ENCODE peak calls at places on chromosomes 12 and 14, in seven cellular contexts. X, O, V, J, L, H and K are unnamed samples.

GRCh38 chr14:100645200-100645985 is 58.2 kb upstream of the BEGAIN start:
- DNase-seq in V (peak), L (peak), H (peak), X (peak), J (no peak), O (peak), K (peak)

GRCh38 chr14:23578560-23579310 is at the start of gene JPH4:
- DNase-seq in V (no peak), H (no peak), L (no peak), O (no peak), J (no peak), X (no peak), K (no peak)

GRCh38 chr14:36967892-36968555 is 204.4 kb downstream of the SLC25A21 start:
- DNase-seq in X (no peak), L (no peak), H (no peak), V (no peak), J (no peak), O (no peak), K (no peak)

GRCh38 chr12:126362490-126362889 is 1297.3 kb downstream of the AACS start:
- DNase-seq in H (no peak), V (no peak), O (peak), L (no peak), X (no peak), J (no peak), K (no peak)

GRCh38 chr14:52862652-52863338 is 71.4 kb upstream of the GNPNAT1 start:
- DNase-seq in O (no peak), L (no peak), X (no peak), H (no peak), V (no peak), J (no peak), K (no peak)

GRCh38 chr12:7935464-7935772 is 569 bp downstream of the SLC2A3 start:
- DNase-seq in O (peak), H (no peak), J (no peak), X (no peak), L (no peak), V (no peak), K (no peak)

GRCh38 chr12:67958187-67958586 is 31.1 kb upstream of the IFNG-AS1 start:
- DNase-seq in J (no peak), H (no peak), O (no peak), V (no peak), X (no peak), L (no peak), K (no peak)

GRCh38 chr14:22996823-22997301 is 13.1 kb downstream of the C14orf93 start:
- DNase-seq in J (no peak), O (no peak), L (no peak), X (no peak), V (no peak), H (no peak), K (no peak)

GRCh38 chr14:75711134-75711795 is 50.2 kb downstream of the TTLL5 start:
- DNase-seq in H (no peak), J (no peak), V (peak), X (peak), L (no peak), O (peak), K (no peak)

GRCh38 chr12:124259168-124260066 is 35.5 kb upstream of the RFLNA start:
- DNase-seq in X (no peak), V (no peak), L (no peak), H (no peak), O (no peak), J (no peak), K (no peak)

GRCh38 chr12:107484219-107484618 is 201.4 kb upstream of the PWP1 start:
- DNase-seq in V (no peak), H (no peak), O (no peak), L (no peak), J (no peak), X (no peak), K (no peak)

GRCh38 chr12:98399532-98399931 is 115.9 kb upstream of the TMPO start:
- DNase-seq in H (no peak), J (no peak), O (peak), L (no peak), V (no peak), X (peak), K (peak)

GRCh38 chr12:5022465-5023061 is 21.1 kb upstream of the KCNA5 start:
- DNase-seq in V (peak), L (no peak), J (peak), H (no peak), O (peak), X (peak), K (peak)

GRCh38 chr14:100909439-100909838 is 5.9 kb upstream of the RTL1 start:
- DNase-seq in J (no peak), H (no peak), X (no peak), V (no peak), O (no peak), L (no peak), K (no peak)

GRCh38 chr14:59358105-59358504 is 107.1 kb downstream of the GPR135 start:
- DNase-seq in X (no peak), O (no peak), H (peak), L (peak), J (peak), V (no peak), K (no peak)

GRCh38 chr12:109240365-109240764 is 68.7 kb downstream of the FOXN4 start:
- DNase-seq in H (no peak), O (no peak), L (no peak), J (no peak), V (no peak), X (no peak), K (no peak)

GRCh38 chr12:19706936-19707335 is 267.6 kb downstream of the AEBP2 start:
- DNase-seq in H (no peak), J (no peak), O (no peak), L (no peak), X (no peak), V (no peak), K (no peak)

GRCh38 chr12:27966870-27967269 is 5.7 kb downstream of the PTHLH start:
- DNase-seq in V (no peak), J (no peak), L (no peak), X (no peak), H (no peak), O (peak), K (no peak)

GRCh38 chr14:63480599-63480998 is 62.6 kb downstream of the PPP2R5E start:
- DNase-seq in J (no peak), O (no peak), X (no peak), V (no peak), L (no peak), H (no peak), K (no peak)

GRCh38 chr12:52298677-52299076 is 7.3 kb upstream of the KRT81 start:
- DNase-seq in L (no peak), X (no peak), V (no peak), O (no peak), J (no peak), H (no peak), K (no peak)

GRCh38 chr12:113164014-113164413 is 14.5 kb downstream of the CFAP73 start:
- DNase-seq in V (no peak), J (no peak), L (no peak), H (no peak), X (no peak), O (no peak), K (no peak)

GRCh38 chr12:45327823-45328383 is 112.0 kb downstream of the ANO6 start:
- DNase-seq in O (no peak), X (no peak), H (no peak), V (no peak), J (no peak), L (no peak), K (no peak)

GRCh38 chr12:66279127-66279712 is 23.1 kb upstream of the HELB start:
- DNase-seq in J (no peak), X (peak), O (no peak), L (no peak), H (no peak), V (no peak), K (no peak)

GRCh38 chr14:21241218-21241819 is 27.9 kb downstream of the HNRNPC start:
- DNase-seq in H (no peak), J (no peak), V (no peak), X (no peak), O (no peak), L (no peak), K (no peak)

GRCh38 chr14:85437143-85437542 is 92.8 kb upstream of the FLRT2 start:
- DNase-seq in J (no peak), H (no peak), X (no peak), O (no peak), V (peak), L (no peak), K (no peak)

GRCh38 chr14:39307815-39308214 is 74.1 kb downstream of the MIA2 start:
- DNase-seq in X (no peak), J (no peak), L (no peak), V (no peak), O (no peak), H (no peak), K (no peak)

GRCh38 chr12:4856556-4856955 is 53.1 kb upstream of the KCNA1 start:
- DNase-seq in X (no peak), J (no peak), L (no peak), V (no peak), O (peak), H (no peak), K (peak)

GRCh38 chr12:122051231-122051876 is 27.2 kb upstream of the MLXIP start:
- DNase-seq in L (no peak), X (no peak), V (peak), O (no peak), J (no peak), H (no peak), K (no peak)